ENCODE peak calls at places on chromosomes 13 and 19, in seven cellular contexts. One of them, this sample, is unnamed. For H3K36me3 and H3K4me1, the result is how much of the 10 kb centered on the place peaks cover.

GRCh38 chr13:59413121-59413520 is 750.6 kb downstream of the DIAPH3 start:
- DNase-seq in PC-9: no peak
- DNase-seq in aorta: no peak
- DNase-seq in fibroblast of lung: no peak
- DNase-seq in esophagus squamous epithelium: no peak
- DNase-seq in endothelial cell of umbilical vein: no peak
- DNase-seq in adipocyte: no peak
- DNase-seq in this sample: no peak

GRCh38 chr19:42409477-42409876 is 17.7 kb downstream of the LIPE start:
- DNase-seq in PC-9: peak
- DNase-seq in aorta: no peak
- DNase-seq in fibroblast of lung: peak
- DNase-seq in esophagus squamous epithelium: no peak
- DNase-seq in endothelial cell of umbilical vein: no peak
- DNase-seq in adipocyte: no peak
- DNase-seq in this sample: no peak

GRCh38 chr13:75444016-75444415 is 38.0 kb downstream of the TBC1D4 start:
- DNase-seq in PC-9: no peak
- DNase-seq in aorta: no peak
- DNase-seq in fibroblast of lung: no peak
- DNase-seq in esophagus squamous epithelium: no peak
- DNase-seq in endothelial cell of umbilical vein: no peak
- DNase-seq in adipocyte: no peak
- DNase-seq in this sample: no peak

GRCh38 chr13:65555973-65556372 is 1674.2 kb downstream of the PCDH9 start:
- DNase-seq in PC-9: no peak
- DNase-seq in aorta: no peak
- DNase-seq in fibroblast of lung: no peak
- DNase-seq in esophagus squamous epithelium: no peak
- DNase-seq in endothelial cell of umbilical vein: no peak
- DNase-seq in adipocyte: no peak
- DNase-seq in this sample: no peak

GRCh38 chr19:29630661-29631060 is 24.6 kb downstream of the POP4 start:
- DNase-seq in PC-9: no peak
- DNase-seq in aorta: no peak
- DNase-seq in fibroblast of lung: no peak
- DNase-seq in esophagus squamous epithelium: no peak
- DNase-seq in endothelial cell of umbilical vein: no peak
- DNase-seq in adipocyte: peak
- DNase-seq in this sample: no peak

GRCh38 chr13:91346062-91346461 is 1.4 kb upstream of the MIR17HG start:
- DNase-seq in PC-9: no peak
- DNase-seq in aorta: no peak
- DNase-seq in fibroblast of lung: no peak
- DNase-seq in esophagus squamous epithelium: no peak
- DNase-seq in endothelial cell of umbilical vein: no peak
- DNase-seq in adipocyte: no peak
- DNase-seq in this sample: no peak

GRCh38 chr13:30998548-30999140 is 66.2 kb downstream of the TEX26 start:
- DNase-seq in PC-9: no peak
- DNase-seq in aorta: no peak
- DNase-seq in fibroblast of lung: peak
- DNase-seq in esophagus squamous epithelium: no peak
- DNase-seq in endothelial cell of umbilical vein: peak
- DNase-seq in adipocyte: peak
- DNase-seq in this sample: no peak

GRCh38 chr13:38535271-38535670 is 151.6 kb upstream of the FREM2 start:
- DNase-seq in PC-9: no peak
- DNase-seq in aorta: no peak
- DNase-seq in fibroblast of lung: no peak
- DNase-seq in esophagus squamous epithelium: no peak
- DNase-seq in endothelial cell of umbilical vein: no peak
- DNase-seq in adipocyte: no peak
- DNase-seq in this sample: no peak

GRCh38 chr19:30228113-30228725 is 144.0 kb upstream of the ZNF536 start:
- DNase-seq in PC-9: no peak
- DNase-seq in aorta: no peak
- DNase-seq in fibroblast of lung: no peak
- DNase-seq in esophagus squamous epithelium: no peak
- DNase-seq in endothelial cell of umbilical vein: no peak
- DNase-seq in adipocyte: no peak
- DNase-seq in this sample: no peak

GRCh38 chr13:93947651-93948050 is 531.8 kb downstream of the DCT start:
- DNase-seq in PC-9: no peak
- DNase-seq in aorta: no peak
- DNase-seq in fibroblast of lung: no peak
- DNase-seq in esophagus squamous epithelium: no peak
- DNase-seq in endothelial cell of umbilical vein: no peak
- DNase-seq in adipocyte: no peak
- DNase-seq in this sample: no peak

GRCh38 chr13:49292742-49293498 is 45.2 kb downstream of the CDADC1 start:
- DNase-seq in PC-9: no peak
- DNase-seq in aorta: peak
- DNase-seq in fibroblast of lung: peak
- DNase-seq in esophagus squamous epithelium: no peak
- DNase-seq in endothelial cell of umbilical vein: peak
- DNase-seq in adipocyte: no peak
- DNase-seq in this sample: no peak

GRCh38 chr19:45250216-45250831 is 747 bp upstream of the MARK4 start:
- DNase-seq in PC-9: peak
- DNase-seq in aorta: no peak
- DNase-seq in fibroblast of lung: no peak
- DNase-seq in esophagus squamous epithelium: no peak
- DNase-seq in endothelial cell of umbilical vein: no peak
- DNase-seq in adipocyte: peak
- DNase-seq in this sample: peak

GRCh38 chr19:6272411-6272791 is 7.4 kb downstream of the MLLT1 start:
- DNase-seq in PC-9: no peak
- DNase-seq in aorta: no peak
- DNase-seq in fibroblast of lung: no peak
- DNase-seq in esophagus squamous epithelium: no peak
- DNase-seq in endothelial cell of umbilical vein: no peak
- DNase-seq in adipocyte: no peak
- DNase-seq in this sample: no peak

GRCh38 chr13:49859568-49859967 is 67.1 kb upstream of the KPNA3 start:
- DNase-seq in PC-9: peak
- DNase-seq in aorta: no peak
- DNase-seq in fibroblast of lung: peak
- DNase-seq in esophagus squamous epithelium: no peak
- DNase-seq in endothelial cell of umbilical vein: no peak
- DNase-seq in adipocyte: peak
- DNase-seq in this sample: no peak

GRCh38 chr13:30235206-30235605 is 72.1 kb downstream of the KATNAL1 start:
- DNase-seq in PC-9: no peak
- DNase-seq in aorta: no peak
- DNase-seq in fibroblast of lung: peak
- DNase-seq in esophagus squamous epithelium: no peak
- DNase-seq in endothelial cell of umbilical vein: no peak
- DNase-seq in adipocyte: no peak
- DNase-seq in this sample: no peak

GRCh38 chr13:105611424-105611823 is 924.0 kb downstream of the EFNB2 start:
- DNase-seq in PC-9: peak
- DNase-seq in aorta: no peak
- DNase-seq in fibroblast of lung: peak
- DNase-seq in esophagus squamous epithelium: no peak
- DNase-seq in endothelial cell of umbilical vein: peak
- DNase-seq in adipocyte: peak
- DNase-seq in this sample: no peak

GRCh38 chr19:7340959-7341837 is 7.5 kb upstream of the ARHGEF18 start:
- DNase-seq in PC-9: peak
- DNase-seq in aorta: peak
- DNase-seq in fibroblast of lung: peak
- DNase-seq in esophagus squamous epithelium: no peak
- DNase-seq in endothelial cell of umbilical vein: peak
- DNase-seq in adipocyte: peak
- DNase-seq in this sample: peak

GRCh38 chr19:6312018-6312417 is 21.4 kb downstream of the ACER1 start:
- DNase-seq in PC-9: no peak
- DNase-seq in aorta: no peak
- DNase-seq in fibroblast of lung: no peak
- DNase-seq in esophagus squamous epithelium: no peak
- DNase-seq in endothelial cell of umbilical vein: no peak
- DNase-seq in adipocyte: no peak
- DNase-seq in this sample: peak

GRCh38 chr13:67230774-67231480 is 791 bp upstream of the PCDH9 start:
- DNase-seq in PC-9: peak
- DNase-seq in aorta: peak
- DNase-seq in fibroblast of lung: peak
- DNase-seq in esophagus squamous epithelium: no peak
- DNase-seq in endothelial cell of umbilical vein: peak
- DNase-seq in adipocyte: peak
- DNase-seq in this sample: peak

GRCh38 chr13:100543872-100544602 is 44.6 kb downstream of the GGACT start:
- DNase-seq in PC-9: no peak
- DNase-seq in aorta: peak
- DNase-seq in fibroblast of lung: peak
- DNase-seq in esophagus squamous epithelium: no peak
- DNase-seq in endothelial cell of umbilical vein: peak
- DNase-seq in adipocyte: no peak
- DNase-seq in this sample: no peak

GRCh38 chr19:21900401-21900800 is 64.4 kb upstream of the ZNF43 start:
- DNase-seq in PC-9: no peak
- DNase-seq in aorta: no peak
- DNase-seq in fibroblast of lung: no peak
- DNase-seq in esophagus squamous epithelium: no peak
- DNase-seq in endothelial cell of umbilical vein: no peak
- DNase-seq in adipocyte: no peak
- DNase-seq in this sample: no peak

GRCh38 chr13:112970552-112971287 is 1.7 kb downstream of the MCF2L start:
- DNase-seq in PC-9: no peak
- DNase-seq in aorta: peak
- DNase-seq in fibroblast of lung: no peak
- DNase-seq in esophagus squamous epithelium: no peak
- DNase-seq in endothelial cell of umbilical vein: no peak
- DNase-seq in adipocyte: no peak
- DNase-seq in this sample: no peak

GRCh38 chr13:25860265-25860664 is 191.6 kb downstream of the SHISA2 start:
- DNase-seq in PC-9: no peak
- DNase-seq in aorta: no peak
- DNase-seq in fibroblast of lung: no peak
- DNase-seq in esophagus squamous epithelium: no peak
- DNase-seq in endothelial cell of umbilical vein: no peak
- DNase-seq in adipocyte: peak
- DNase-seq in this sample: no peak

GRCh38 chr13:70623260-70623659 is 515.0 kb upstream of the KLHL1 start:
- DNase-seq in PC-9: no peak
- DNase-seq in aorta: no peak
- DNase-seq in fibroblast of lung: peak
- DNase-seq in esophagus squamous epithelium: no peak
- DNase-seq in endothelial cell of umbilical vein: peak
- DNase-seq in adipocyte: peak
- DNase-seq in this sample: no peak

GRCh38 chr19:47253467-47253881 is 2.9 kb upstream of the CCDC9 start:
- DNase-seq in PC-9: peak
- DNase-seq in aorta: no peak
- DNase-seq in fibroblast of lung: peak
- DNase-seq in esophagus squamous epithelium: no peak
- DNase-seq in endothelial cell of umbilical vein: no peak
- DNase-seq in adipocyte: peak
- DNase-seq in this sample: no peak

GRCh38 chr19:40705950-40706619 is 10.6 kb downstream of the COQ8B start:
- DNase-seq in PC-9: no peak
- DNase-seq in aorta: no peak
- DNase-seq in fibroblast of lung: no peak
- DNase-seq in esophagus squamous epithelium: no peak
- DNase-seq in endothelial cell of umbilical vein: no peak
- DNase-seq in adipocyte: no peak
- DNase-seq in this sample: no peak

GRCh38 chr19:40707615-40708014 is 9.1 kb downstream of the COQ8B start:
- DNase-seq in PC-9: no peak
- DNase-seq in aorta: no peak
- DNase-seq in fibroblast of lung: no peak
- DNase-seq in esophagus squamous epithelium: no peak
- DNase-seq in endothelial cell of umbilical vein: no peak
- DNase-seq in adipocyte: no peak
- DNase-seq in this sample: no peak

GRCh38 chr19:40703029-40703755 is 12.7 kb upstream of the NUMBL start:
- DNase-seq in PC-9: no peak
- DNase-seq in aorta: no peak
- DNase-seq in fibroblast of lung: no peak
- DNase-seq in esophagus squamous epithelium: no peak
- DNase-seq in endothelial cell of umbilical vein: no peak
- DNase-seq in adipocyte: no peak
- DNase-seq in this sample: no peak

GRCh38 chr19:40704491-40705361 is 12.0 kb downstream of the COQ8B start:
- DNase-seq in PC-9: no peak
- DNase-seq in aorta: no peak
- DNase-seq in fibroblast of lung: no peak
- DNase-seq in esophagus squamous epithelium: no peak
- DNase-seq in endothelial cell of umbilical vein: no peak
- DNase-seq in adipocyte: no peak
- DNase-seq in this sample: no peak

DNA sequence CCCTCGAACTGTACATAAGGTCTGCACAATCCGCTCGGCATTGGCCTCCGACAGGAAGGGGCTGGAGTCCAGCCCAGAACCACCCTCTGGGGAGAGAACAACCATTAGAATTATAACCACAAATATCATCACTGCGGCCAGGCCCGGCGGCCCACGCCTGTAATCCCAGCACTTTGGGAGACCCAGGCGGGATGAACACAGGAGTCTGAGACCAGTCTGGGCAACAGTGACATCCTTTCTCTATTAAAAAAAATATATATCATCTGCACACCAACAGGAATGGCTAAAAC is 11.4 kb downstream of the COQ8B start:
- DNase-seq in PC-9: no peak
- DNase-seq in aorta: peak
- DNase-seq in fibroblast of lung: no peak
- DNase-seq in esophagus squamous epithelium: no peak
- DNase-seq in endothelial cell of umbilical vein: no peak
- DNase-seq in adipocyte: no peak
- DNase-seq in this sample: no peak
- H3K36me3 ChIP-seq in PC-9: under half
- H3K36me3 ChIP-seq in aorta: under half
- H3K36me3 ChIP-seq in fibroblast of lung: under half
- H3K36me3 ChIP-seq in esophagus squamous epithelium: under half
- H3K36me3 ChIP-seq in endothelial cell of umbilical vein: under half
- H3K36me3 ChIP-seq in adipocyte: half or more
- H3K36me3 ChIP-seq in this sample: under half

GRCh38 chr13:99435116-99435515 is 66.2 kb upstream of the TM9SF2 start:
- DNase-seq in PC-9: no peak
- DNase-seq in aorta: no peak
- DNase-seq in fibroblast of lung: no peak
- DNase-seq in esophagus squamous epithelium: no peak
- DNase-seq in endothelial cell of umbilical vein: no peak
- DNase-seq in adipocyte: no peak
- DNase-seq in this sample: no peak
- H3K4me1 ChIP-seq in PC-9: under half
- H3K4me1 ChIP-seq in aorta: under half
- H3K4me1 ChIP-seq in fibroblast of lung: under half
- H3K4me1 ChIP-seq in esophagus squamous epithelium: under half
- H3K4me1 ChIP-seq in endothelial cell of umbilical vein: under half
- H3K4me1 ChIP-seq in adipocyte: under half
- H3K4me1 ChIP-seq in this sample: under half

GRCh38 chr19:35345671-35346111 is 2.0 kb upstream of the FFAR1 start:
- DNase-seq in PC-9: no peak
- DNase-seq in aorta: peak
- DNase-seq in fibroblast of lung: no peak
- DNase-seq in esophagus squamous epithelium: no peak
- DNase-seq in endothelial cell of umbilical vein: no peak
- DNase-seq in adipocyte: no peak
- DNase-seq in this sample: no peak
- H3K36me3 ChIP-seq in PC-9: under half
- H3K36me3 ChIP-seq in aorta: under half
- H3K36me3 ChIP-seq in fibroblast of lung: under half
- H3K36me3 ChIP-seq in esophagus squamous epithelium: under half
- H3K36me3 ChIP-seq in endothelial cell of umbilical vein: under half
- H3K36me3 ChIP-seq in adipocyte: under half
- H3K36me3 ChIP-seq in this sample: under half

GRCh38 chr19:14782978-14783545 is 4.7 kb upstream of the ADGRE2 start:
- DNase-seq in PC-9: no peak
- DNase-seq in aorta: peak
- DNase-seq in fibroblast of lung: no peak
- DNase-seq in esophagus squamous epithelium: no peak
- DNase-seq in endothelial cell of umbilical vein: no peak
- DNase-seq in adipocyte: no peak
- DNase-seq in this sample: no peak
- H3K4me1 ChIP-seq in PC-9: under half
- H3K4me1 ChIP-seq in aorta: under half
- H3K4me1 ChIP-seq in fibroblast of lung: under half
- H3K4me1 ChIP-seq in esophagus squamous epithelium: under half
- H3K4me1 ChIP-seq in endothelial cell of umbilical vein: under half
- H3K4me1 ChIP-seq in adipocyte: under half
- H3K4me1 ChIP-seq in this sample: under half

This sample was measured in Caco-2.